ENCODE peak calls at places on chromosomes 2 and 18, in four cellular contexts. Q, W, Y and P are unnamed samples.

GRCh38 chr2:74863802-74864248 is 29.9 kb downstream of the HK2 start:
- DNase-seq in Q (no peak), W (peak), Y (no peak), P (no peak)

GRCh38 chr18:23211146-23211545 is 75.9 kb downstream of the CABLES1 start:
- DNase-seq in Q (no peak), W (no peak), Y (no peak), P (no peak)

GRCh38 chr18:56127322-56128099 is 510.9 kb downstream of the TXNL1 start:
- DNase-seq in Q (no peak), W (no peak), Y (no peak), P (no peak)

GRCh38 chr2:108288534-108289106 is at the start of gene SULT1C2:
- DNase-seq in Q (peak), W (no peak), Y (peak), P (peak)

GRCh38 chr2:236938126-236938525 is 147.6 kb upstream of the COPS8 start:
- DNase-seq in Q (no peak), W (no peak), Y (peak), P (no peak)

GRCh38 chr18:46333371-46334199 is 229.4 kb downstream of the HAUS1 start:
- DNase-seq in Q (peak), W (peak), Y (peak), P (no peak)

GRCh38 chr2:590214-591175 is 86.7 kb downstream of the TMEM18 start:
- DNase-seq in Q (no peak), W (no peak), Y (peak), P (no peak)

GRCh38 chr18:5413447-5413846 is 117.9 kb upstream of the ZBTB14 start:
- DNase-seq in Q (peak), W (peak), Y (no peak), P (no peak)

GRCh38 chr2:219664958-219665357 is 37.5 kb downstream of the SLC4A3 start:
- DNase-seq in Q (no peak), W (no peak), Y (no peak), P (peak)

GRCh38 chr2:70523996-70524965 is 29.3 kb downstream of the TGFA start:
- DNase-seq in Q (peak), W (peak), Y (peak), P (peak)

GRCh38 chr2:233049194-233049761 is 10.9 kb upstream of the INPP5D start:
- DNase-seq in Q (no peak), W (peak), Y (no peak), P (no peak)

GRCh38 chr2:71471276-71471675 is 17.9 kb downstream of the DYSF start:
- DNase-seq in Q (no peak), W (no peak), Y (no peak), P (no peak)

GRCh38 chr18:26646897-26647296 is 98.5 kb upstream of the KCTD1 start:
- DNase-seq in Q (no peak), W (no peak), Y (no peak), P (no peak)

GRCh38 chr2:23630111-23630480 is 245.1 kb downstream of the KLHL29 start:
- DNase-seq in Q (no peak), W (no peak), Y (no peak), P (no peak)

GRCh38 chr2:16621348-16621747 is 44.3 kb downstream of the CYRIA start:
- DNase-seq in Q (no peak), W (peak), Y (no peak), P (no peak)

GRCh38 chr2:3046170-3046865 is 331.3 kb downstream of the EIPR1 start:
- DNase-seq in Q (no peak), W (no peak), Y (no peak), P (no peak)

GRCh38 chr18:63683152-63683551 is 19.6 kb upstream of the SERPINB11 start:
- DNase-seq in Q (peak), W (peak), Y (no peak), P (peak)

GRCh38 chr2:54652540-54652939 is 70.9 kb upstream of the EML6 start:
- DNase-seq in Q (no peak), W (no peak), Y (no peak), P (no peak)

GRCh38 chr2:229133155-229133772 is 137.8 kb downstream of the PID1 start:
- DNase-seq in Q (peak), W (peak), Y (no peak), P (no peak)

GRCh38 chr2:83674050-83674449 is 785.0 kb downstream of the SUCLG1 start:
- DNase-seq in Q (no peak), W (no peak), Y (no peak), P (no peak)

GRCh38 chr2:233852056-233852455 is 2.3 kb downstream of the HJURP start:
- DNase-seq in Q (no peak), W (no peak), Y (no peak), P (no peak)

GRCh38 chr2:203022751-203023150 is 8.1 kb downstream of the NBEAL1 start:
- DNase-seq in Q (no peak), W (no peak), Y (no peak), P (no peak)

GRCh38 chr2:147171961-147172360 is 672.9 kb upstream of the ACVR2A start:
- DNase-seq in Q (no peak), W (no peak), Y (no peak), P (no peak)

GRCh38 chr2:71952572-71953188 is 195.0 kb downstream of the CYP26B1 start:
- DNase-seq in Q (peak), W (peak), Y (no peak), P (no peak)

GRCh38 chr2:101718479-101718878 is 21.0 kb downstream of the MAP4K4 start:
- DNase-seq in Q (no peak), W (no peak), Y (no peak), P (no peak)

GRCh38 chr2:38380397-38381130 is 3.5 kb upstream of the ATL2 start:
- DNase-seq in Q (no peak), W (peak), Y (no peak), P (no peak)

GRCh38 chr2:181656450-181657261 is at the start of gene CERKL:
- DNase-seq in Q (peak), W (peak), Y (peak), P (peak)

GRCh38 chr2:231683292-231683898 is 24.9 kb upstream of the PTMA start:
- DNase-seq in Q (no peak), W (no peak), Y (no peak), P (peak)
- H2AK5ac ChIP-seq in Q (no peak), W (no peak), Y (no peak), P (no peak)

DNA sequence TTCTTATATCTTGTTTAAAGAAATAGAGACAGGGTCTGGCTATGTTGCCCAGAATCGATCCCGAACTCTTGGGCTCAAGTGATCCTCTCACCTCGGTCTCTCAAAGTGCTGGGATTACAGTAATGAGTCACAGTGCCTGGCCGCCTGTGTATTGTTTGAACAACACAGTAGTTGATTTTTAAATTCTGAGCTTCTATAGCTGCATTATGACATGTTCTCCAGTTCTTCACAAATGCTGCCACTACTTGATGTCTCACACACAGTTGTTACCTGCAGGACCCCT is 7.7 kb upstream of the RHOB start:
- DNase-seq in Q (no peak), W (no peak), Y (no peak), P (no peak)
- H3K4me2 ChIP-seq in Q (no peak), W (no peak), Y (no peak), P (no peak)

GRCh38 chr18:8894823-8895222 is 189.5 kb downstream of the MTCL1 start:
- DNase-seq in Q (no peak), W (no peak), Y (no peak), P (no peak)

GRCh38 chr18:8895341-8895740 is 190.0 kb downstream of the MTCL1 start:
- DNase-seq in Q (no peak), W (no peak), Y (no peak), P (no peak)

GRCh38 chr18:8890957-8891464 is 185.7 kb downstream of the MTCL1 start:
- DNase-seq in Q (peak), W (peak), Y (no peak), P (peak)

GRCh38 chr18:8893628-8894231 is 188.4 kb downstream of the MTCL1 start:
- DNase-seq in Q (no peak), W (no peak), Y (no peak), P (no peak)

DNA sequence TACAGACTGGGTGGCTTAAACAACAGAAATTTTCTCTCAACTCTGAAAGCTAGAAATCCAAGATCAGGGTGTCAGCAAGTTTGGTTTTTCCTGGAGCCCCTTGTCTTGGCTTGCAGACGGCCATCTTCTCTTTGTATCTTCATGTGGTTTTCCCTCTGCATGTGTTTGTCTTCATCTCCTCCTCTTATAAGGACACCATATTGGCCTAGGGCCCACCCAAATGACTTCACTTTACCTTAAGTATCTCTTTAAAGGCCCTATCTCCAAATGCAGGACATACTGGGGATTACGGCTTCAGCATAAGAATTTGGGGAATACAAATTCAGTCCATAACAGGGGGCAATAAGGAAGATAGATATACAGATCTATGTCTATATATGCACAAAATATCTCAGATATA is 187.9 kb downstream of the MTCL1 start:
- DNase-seq in Q (no peak), W (no peak), Y (no peak), P (no peak)
- H2AK5ac ChIP-seq in Q (no peak), W (no peak), Y (no peak), P (no peak)

GRCh38 chr2:230496891-230497290 is 80.9 kb downstream of the SP100 start:
- DNase-seq in Q (no peak), W (no peak), Y (no peak), P (no peak)

GRCh38 chr2:230502593-230502992 is 86.6 kb downstream of the SP100 start:
- DNase-seq in Q (no peak), W (no peak), Y (no peak), P (no peak)

GRCh38 chr2:230494980-230495379 is 79.0 kb downstream of the SP100 start:
- DNase-seq in Q (no peak), W (no peak), Y (no peak), P (no peak)

GRCh38 chr2:230503798-230504197 is 87.8 kb downstream of the SP100 start:
- DNase-seq in Q (no peak), W (no peak), Y (no peak), P (no peak)

GRCh38 chr2:230498506-230499107 is 82.6 kb downstream of the SP100 start:
- DNase-seq in Q (no peak), W (peak), Y (no peak), P (no peak)
- H3K4me2 ChIP-seq in Q (no peak), W (no peak), Y (no peak), P (no peak)

GRCh38 chr2:204542967-204543608 is 2.2 kb upstream of the PARD3B start:
- DNase-seq in Q (no peak), W (no peak), Y (no peak), P (no peak)
- H2AK5ac ChIP-seq in Q (no peak), W (no peak), Y (no peak), P (no peak)

GRCh38 chr2:14621114-14621513 is 11.4 kb upstream of the LRATD1 start:
- DNase-seq in Q (no peak), W (peak), Y (no peak), P (no peak)

GRCh38 chr2:14616950-14617349 is 15.6 kb upstream of the LRATD1 start:
- DNase-seq in Q (no peak), W (no peak), Y (no peak), P (no peak)

GRCh38 chr2:14623241-14623640 is 9.3 kb upstream of the LRATD1 start:
- DNase-seq in Q (no peak), W (no peak), Y (no peak), P (no peak)

GRCh38 chr2:14626873-14627272 is 5.6 kb upstream of the LRATD1 start:
- DNase-seq in Q (no peak), W (no peak), Y (no peak), P (no peak)

GRCh38 chr2:14621874-14622273 is 10.6 kb upstream of the LRATD1 start:
- DNase-seq in Q (peak), W (peak), Y (no peak), P (no peak)
- H3K4me2 ChIP-seq in Q (no peak), W (no peak), Y (no peak), P (no peak)

DNA sequence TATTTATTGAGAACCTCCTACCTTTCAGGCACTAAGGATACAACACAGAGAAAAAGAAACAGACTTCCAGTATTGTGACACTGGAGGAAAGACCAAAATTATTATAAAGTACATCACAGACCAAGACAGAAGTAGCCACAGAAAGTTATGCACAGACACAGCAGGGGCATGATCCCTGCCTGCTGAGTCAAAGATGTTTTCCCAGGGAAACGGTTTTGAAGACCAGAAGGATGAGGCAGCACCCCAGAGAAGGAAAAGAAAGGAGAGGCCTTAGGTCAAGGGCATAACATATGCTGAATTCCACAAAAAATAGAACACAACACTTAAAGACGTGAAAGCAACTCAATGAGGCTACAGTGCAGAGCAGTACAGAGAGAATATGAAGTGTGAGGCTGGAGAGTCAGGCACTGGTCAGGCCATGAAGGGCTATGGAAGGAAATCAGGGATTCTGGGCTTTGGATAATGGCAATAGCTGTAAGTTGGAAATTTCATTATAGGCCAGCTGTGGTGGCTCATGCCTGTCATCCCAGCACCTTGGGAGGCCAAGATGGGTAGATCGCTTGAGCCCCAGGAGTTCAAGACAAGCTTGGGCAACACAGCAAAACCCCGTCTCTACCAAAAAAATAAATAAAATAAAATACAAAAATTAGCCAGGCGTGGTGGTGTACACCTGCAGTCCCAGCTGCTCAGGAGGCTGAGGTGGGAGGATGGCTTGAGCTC is 8.2 kb downstream of the ADAM17 start:
- DNase-seq in Q (peak), W (no peak), Y (no peak), P (no peak)
- H2AK5ac ChIP-seq in Q (no peak), W (no peak), Y (no peak), P (no peak)